ENCODE peak calls at places on chromosomes 3 and 15, in ten cellular contexts. B is ovary, X is mesenchymal stem cell, C is K562, E is tibial nerve, W is IMR-90, T is body of pancreas, M is substantia nigra, U is HepG2, S is GM23338. I is an unnamed sample.

GRCh38 chr3:63724987-63725386 is 72.5 kb downstream of the SNTN start:
- DNase-seq in X (no peak), B (no peak), U (no peak), W (peak), E (no peak), S (peak), M (no peak), C (peak), T (peak), I (peak)

GRCh38 chr3:43632269-43632733 is 10.5 kb upstream of the ANO10 start:
- DNase-seq in B (no peak), E (no peak), W (peak), S (peak), M (no peak), C (peak), T (no peak), U (no peak), X (peak), I (peak)

GRCh38 chr3:112689989-112690388 is 49.0 kb upstream of the CCDC80 start:
- DNase-seq in B (no peak), E (no peak), X (no peak), S (no peak), T (no peak), C (no peak), U (no peak), M (no peak), W (no peak), I (no peak)

GRCh38 chr3:128113817-128114794 is 9.5 kb downstream of the RUVBL1 start:
- DNase-seq in E (no peak), W (no peak), X (no peak), B (no peak), C (no peak), M (no peak), U (no peak), T (peak), S (no peak), I (no peak)

GRCh38 chr15:39667382-39668127 is 86.7 kb downstream of the THBS1 start:
- DNase-seq in S (no peak), C (no peak), U (no peak), T (no peak), X (no peak), W (no peak), B (no peak), E (no peak), M (no peak), I (no peak)

GRCh38 chr3:134597390-134597975 is 53.3 kb downstream of the KY start:
- DNase-seq in W (no peak), C (no peak), S (no peak), E (no peak), B (no peak), T (peak), M (no peak), X (no peak), U (peak), I (peak)

GRCh38 chr15:76398301-76398700 is 61.7 kb downstream of the ISL2 start:
- DNase-seq in U (no peak), T (no peak), E (no peak), C (no peak), B (no peak), W (no peak), M (no peak), X (no peak), S (no peak), I (no peak)

GRCh38 chr3:40763812-40764211 is 239.1 kb downstream of the ZNF621 start:
- DNase-seq in S (peak), E (no peak), B (no peak), X (no peak), U (no peak), T (no peak), W (no peak), M (no peak), C (no peak), I (no peak)

GRCh38 chr3:69203631-69204314 is 81.4 kb upstream of the LMOD3 start:
- DNase-seq in X (no peak), C (no peak), U (no peak), M (no peak), E (no peak), W (no peak), S (no peak), B (no peak), T (no peak), I (peak)

GRCh38 chr15:42144841-42145375 is 11.5 kb downstream of the PLA2G4F start:
- DNase-seq in E (no peak), W (no peak), T (no peak), C (no peak), U (no peak), S (no peak), X (no peak), B (no peak), M (no peak), I (no peak)

GRCh38 chr3:15375461-15376000 is 43.1 kb upstream of the SH3BP5 start:
- DNase-seq in C (no peak), E (no peak), M (no peak), W (no peak), B (no peak), X (no peak), U (no peak), S (no peak), T (no peak), I (no peak)

GRCh38 chr15:66278671-66279070 is 14.7 kb upstream of the DIS3L start:
- DNase-seq in U (no peak), M (no peak), S (no peak), E (no peak), W (no peak), C (no peak), X (no peak), T (no peak), B (no peak), I (no peak)

GRCh38 chr3:149479621-149480325 is 5.3 kb downstream of the TM4SF4 start:
- DNase-seq in E (no peak), W (peak), X (no peak), S (peak), B (no peak), U (no peak), T (no peak), C (no peak), M (no peak), I (no peak)

GRCh38 chr15:45441686-45442085 is 63.3 kb upstream of the GATM start:
- DNase-seq in M (no peak), S (no peak), W (no peak), B (no peak), U (peak), T (peak), E (no peak), C (no peak), X (no peak), I (no peak)

GRCh38 chr15:35481992-35482391 is 64.0 kb downstream of the DPH6 start:
- DNase-seq in T (no peak), M (no peak), C (no peak), U (no peak), X (peak), B (no peak), W (peak), E (no peak), S (peak), I (peak)

GRCh38 chr3:30222436-30222835 is 384.0 kb upstream of the TGFBR2 start:
- DNase-seq in E (no peak), T (no peak), X (no peak), M (no peak), C (no peak), B (no peak), W (no peak), S (no peak), U (no peak), I (no peak)

GRCh38 chr3:23763040-23763477 is 42.7 kb upstream of the UBE2E1 start:
- DNase-seq in E (no peak), W (peak), C (no peak), U (no peak), T (no peak), B (peak), S (no peak), X (peak), M (no peak), I (no peak)

GRCh38 chr3:194112120-194113106 is 23.5 kb upstream of the HES1 start:
- DNase-seq in W (no peak), U (peak), E (no peak), T (peak), X (no peak), B (no peak), S (no peak), C (no peak), M (no peak), I (peak)

GRCh38 chr15:39828374-39828931 is 45.8 kb upstream of the FSIP1 start:
- DNase-seq in S (no peak), U (no peak), C (no peak), T (peak), W (peak), X (peak), E (no peak), B (peak), M (no peak), I (no peak)

GRCh38 chr15:89445553-89445952 is 50.8 kb downstream of the RHCG start:
- DNase-seq in C (no peak), S (no peak), B (no peak), E (no peak), U (no peak), W (no peak), X (no peak), T (peak), M (no peak), I (no peak)

GRCh38 chr3:127700406-127700805 is 27.7 kb downstream of the ABTB1 start:
- DNase-seq in B (peak), X (no peak), M (no peak), T (no peak), U (no peak), S (no peak), E (no peak), W (no peak), C (no peak), I (no peak)

GRCh38 chr3:2166552-2166951 is 67.9 kb downstream of the CNTN4 start:
- DNase-seq in W (no peak), T (no peak), B (no peak), X (peak), C (no peak), M (no peak), U (no peak), S (peak), E (no peak), I (no peak)

GRCh38 chr3:14322001-14322400 is 80.4 kb upstream of the SLC6A6 start:
- DNase-seq in B (no peak), M (no peak), U (no peak), E (no peak), C (no peak), T (no peak), X (no peak), W (no peak), S (no peak), I (no peak)

GRCh38 chr3:120448707-120449650 is 1.8 kb downstream of the FSTL1 start:
- DNase-seq in X (peak), T (no peak), B (no peak), M (no peak), U (no peak), W (peak), S (peak), E (peak), C (no peak), I (no peak)

GRCh38 chr3:30964612-30965011 is 70.2 kb upstream of the GADL1 start:
- DNase-seq in W (no peak), E (no peak), M (no peak), S (no peak), T (no peak), X (no peak), U (no peak), B (no peak), C (no peak), I (peak)

GRCh38 chr3:159029306-159030026 is 227.6 kb downstream of the MFSD1 start:
- DNase-seq in U (no peak), T (no peak), X (no peak), E (no peak), C (no peak), M (no peak), B (no peak), S (no peak), W (no peak), I (no peak)
- H3K27ac ChIP-seq in U (no peak), T (no peak), X (no peak), E (no peak), C (no peak), M (no peak), B (no peak), S (no peak), W (no peak), I (no peak)

GRCh38 chr3:190130037-190130436 is 9.3 kb upstream of the P3H2 start:
- DNase-seq in X (no peak), B (no peak), M (no peak), W (no peak), U (no peak), T (no peak), C (no peak), S (no peak), E (no peak), I (no peak)

GRCh38 chr3:190130700-190131099 is 10.0 kb upstream of the P3H2 start:
- DNase-seq in M (no peak), W (no peak), T (no peak), E (no peak), X (peak), U (no peak), C (no peak), B (no peak), S (no peak), I (no peak)

GRCh38 chr3:190131329-190131728 is 10.6 kb upstream of the P3H2 start:
- DNase-seq in C (no peak), X (peak), W (peak), M (no peak), E (no peak), B (no peak), U (no peak), S (no peak), T (peak), I (peak)

GRCh38 chr3:190127797-190128196 is 7.1 kb upstream of the P3H2 start:
- DNase-seq in U (no peak), M (no peak), E (no peak), X (no peak), B (no peak), S (no peak), C (no peak), W (no peak), T (no peak), I (no peak)

DNA sequence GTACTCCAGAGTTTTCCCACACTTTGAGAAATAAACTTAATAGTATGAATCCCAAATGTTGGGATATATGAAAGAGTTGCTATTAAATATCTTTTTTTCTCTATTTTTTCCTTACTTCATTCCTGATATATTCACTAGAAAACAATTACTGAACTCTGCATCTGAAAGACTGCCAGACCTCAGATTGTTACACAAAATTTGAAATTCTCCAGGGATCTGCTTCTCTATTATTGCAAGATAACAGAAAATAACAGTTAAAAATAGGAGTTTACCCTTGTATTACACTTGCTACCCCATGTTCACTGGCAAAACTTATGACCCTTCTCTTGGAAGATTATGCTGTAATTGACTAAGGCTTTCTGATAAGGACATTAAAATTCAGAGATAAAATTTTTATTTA is 11.7 kb upstream of the P3H2 start:
- DNase-seq in B (no peak), W (no peak), E (no peak), M (no peak), T (no peak), U (no peak), X (no peak), C (no peak), S (no peak), I (no peak)
- H3K27ac ChIP-seq in B (no peak), W (no peak), E (no peak), M (no peak), T (no peak), U (no peak), X (no peak), C (no peak), S (no peak), I (no peak)

GRCh38 chr3:33173672-33174071 is 44.9 kb downstream of the SUSD5 start:
- DNase-seq in M (no peak), B (no peak), T (no peak), E (no peak), S (no peak), X (no peak), C (no peak), W (no peak), U (no peak), I (no peak)

GRCh38 chr3:33171580-33171979 is 47.0 kb downstream of the SUSD5 start:
- DNase-seq in B (no peak), W (no peak), M (no peak), U (no peak), X (no peak), E (no peak), C (no peak), T (no peak), S (no peak), I (no peak)

GRCh38 chr3:33174095-33174494 is 44.5 kb downstream of the SUSD5 start:
- DNase-seq in M (no peak), T (no peak), B (no peak), C (no peak), U (no peak), X (no peak), S (no peak), E (no peak), W (no peak), I (no peak)

GRCh38 chr3:33174711-33175409 is 43.8 kb downstream of the SUSD5 start:
- DNase-seq in B (no peak), T (no peak), U (no peak), S (no peak), E (no peak), W (peak), M (no peak), C (no peak), X (no peak), I (no peak)

GRCh38 chr3:33173103-33173502 is 45.5 kb downstream of the SUSD5 start:
- DNase-seq in B (no peak), C (no peak), M (no peak), U (no peak), X (no peak), W (no peak), S (no peak), E (no peak), T (no peak), I (no peak)
- H3K27ac ChIP-seq in B (no peak), C (no peak), M (no peak), U (no peak), X (no peak), W (no peak), S (no peak), E (no peak), T (no peak), I (no peak)

GRCh38 chr15:78035861-78036476 is 41.5 kb downstream of the TBC1D2B start:
- DNase-seq in B (no peak), X (peak), S (no peak), T (no peak), M (no peak), W (no peak), E (no peak), C (no peak), U (peak), I (no peak)

GRCh38 chr15:78034495-78035191 is 42.9 kb downstream of the TBC1D2B start:
- DNase-seq in B (no peak), U (no peak), S (no peak), C (no peak), X (peak), E (no peak), M (no peak), T (peak), W (peak), I (no peak)

GRCh38 chr15:78037328-78037727 is 40.2 kb downstream of the TBC1D2B start:
- DNase-seq in C (no peak), B (no peak), X (no peak), W (no peak), M (no peak), E (no peak), S (no peak), T (no peak), U (no peak), I (no peak)

GRCh38 chr15:78033864-78034263 is 43.6 kb downstream of the TBC1D2B start:
- DNase-seq in S (no peak), C (no peak), M (no peak), B (no peak), E (no peak), W (peak), X (peak), T (peak), U (no peak), I (no peak)

DNA sequence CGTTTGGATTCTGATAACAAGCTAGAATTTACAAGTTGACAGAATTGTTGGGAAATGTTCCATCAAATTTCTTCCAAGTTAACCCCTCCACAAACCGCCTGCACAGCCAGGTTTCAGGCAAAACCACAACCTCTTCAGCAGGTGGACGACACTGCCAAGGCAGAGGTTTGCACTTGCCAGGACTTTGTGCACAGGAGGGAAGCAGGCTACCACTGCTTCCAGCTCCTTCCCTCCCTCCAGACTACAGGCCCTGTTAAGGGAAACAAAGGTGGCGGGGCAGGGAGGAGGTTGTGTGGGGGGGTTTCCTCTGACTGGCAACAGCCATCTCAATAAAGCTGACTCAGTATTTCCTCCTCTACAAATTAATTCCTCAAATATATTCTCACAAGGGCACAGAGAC is 42.2 kb downstream of the TBC1D2B start:
- DNase-seq in T (peak), X (peak), S (no peak), E (no peak), C (no peak), B (no peak), U (no peak), M (no peak), W (no peak), I (no peak)
- H3K27ac ChIP-seq in T (peak), X (no peak), S (no peak), E (peak), C (no peak), B (no peak), U (peak), M (no peak), W (no peak), I (peak)